ENCODE peak calls at places on chromosome 15, in six cellular contexts. K, L, P, M, U and V are unnamed samples.

GRCh38 chr15:70795311-70795665 is 31.9 kb upstream of the UACA start:
- DNase-seq in K (no peak), P (peak; percentile 92), L (no peak), U (peak; percentile 90), M (no peak), V (no peak)

GRCh38 chr15:101142711-101143110 is 109.1 kb downstream of the CHSY1 start:
- DNase-seq in P (no peak), K (no peak), M (peak; percentile 20), U (no peak), L (no peak), V (no peak)

GRCh38 chr15:50222181-50222580 is 40.2 kb downstream of the SLC27A2 start:
- DNase-seq in U (no peak), P (no peak), K (no peak), L (no peak), M (no peak), V (no peak)

GRCh38 chr15:74415966-74416916 is 17.5 kb downstream of the SEMA7A start:
- DNase-seq in M (no peak), U (no peak), L (no peak), K (no peak), P (no peak), V (no peak)

GRCh38 chr15:75809986-75810750 is 33.1 kb upstream of the UBE2Q2 start:
- DNase-seq in M (no peak), L (peak; percentile 81), U (peak; percentile 57), K (no peak), P (no peak), V (no peak)

GRCh38 chr15:50128266-50128665 is 9.2 kb upstream of the ATP8B4 start:
- DNase-seq in P (no peak), U (no peak), M (peak; percentile 74), K (no peak), L (peak; percentile 27), V (peak; percentile 75)

GRCh38 chr15:40584191-40584590 is 9.9 kb upstream of the KNL1 start:
- DNase-seq in M (no peak), L (no peak), U (no peak), P (no peak), K (no peak), V (no peak)

GRCh38 chr15:32717290-32718081 is at the start of gene GREM1:
- DNase-seq in P (no peak), M (no peak), K (no peak), L (peak; percentile 79), U (no peak), V (peak; percentile 73)

GRCh38 chr15:57747206-57747605 is 40.7 kb downstream of the POLR2M start:
- DNase-seq in U (no peak), P (peak; percentile 11), L (peak; percentile 22), K (no peak), M (peak; percentile 56), V (no peak)

GRCh38 chr15:76147906-76148553 is 88.2 kb downstream of the TMEM266 start:
- DNase-seq in K (peak; percentile 48), P (peak; percentile 47), L (peak; percentile 76), U (peak; percentile 79), M (no peak), V (no peak)

GRCh38 chr15:80153900-80154299 is 1.1 kb downstream of the FAH start:
- DNase-seq in M (no peak), L (no peak), K (no peak), P (no peak), U (no peak), V (no peak)

GRCh38 chr15:96629501-96629900 is 299.0 kb downstream of the NR2F2 start:
- DNase-seq in M (no peak), U (no peak), P (no peak), L (no peak), K (no peak), V (no peak)

GRCh38 chr15:79091204-79091867 is 756 bp upstream of the RASGRF1 start:
- DNase-seq in M (no peak), U (no peak), L (peak; percentile 66), P (no peak), K (no peak), V (peak; percentile 68)

GRCh38 chr15:56371495-56372147 is 6.4 kb downstream of the TEX9 start:
- DNase-seq in U (peak; percentile 30), L (peak; percentile 6), M (no peak), P (no peak), K (no peak), V (no peak)

GRCh38 chr15:85333132-85333831 is 47.1 kb upstream of the AKAP13 start:
- DNase-seq in L (no peak), U (no peak), P (peak; percentile 86), M (no peak), K (no peak), V (no peak)

GRCh38 chr15:37550360-37551024 is 383.9 kb upstream of the TMCO5A start:
- DNase-seq in L (peak; percentile 12), U (no peak), P (no peak), K (no peak), M (peak; percentile 38), V (no peak)

GRCh38 chr15:80579611-80580010 is 115.5 kb upstream of the ABHD17C start:
- DNase-seq in P (no peak), U (no peak), K (no peak), L (no peak), M (no peak), V (no peak)

GRCh38 chr15:48331796-48332641 is 790 bp downstream of the DUT start:
- DNase-seq in M (peak; percentile 62), K (peak; percentile 62), P (peak; percentile 79), L (peak; percentile 80), U (peak; percentile 58), V (peak; percentile 83)

GRCh38 chr15:100687532-100688215 is 85.3 kb downstream of the ASB7 start:
- DNase-seq in L (no peak), K (no peak), M (no peak), U (peak; percentile 95), P (peak; percentile 55), V (no peak)

GRCh38 chr15:22262613-22263020 is 182.3 kb downstream of the OR4M2 start:
- DNase-seq in U (no peak), K (peak; percentile 33), L (no peak), P (no peak), M (peak; percentile 80), V (no peak)

GRCh38 chr15:55319537-55320325 is 709 bp downstream of the PIGB start:
- DNase-seq in K (no peak), P (peak; percentile 7), M (no peak), L (no peak), U (peak; percentile 28), V (no peak)

DNA sequence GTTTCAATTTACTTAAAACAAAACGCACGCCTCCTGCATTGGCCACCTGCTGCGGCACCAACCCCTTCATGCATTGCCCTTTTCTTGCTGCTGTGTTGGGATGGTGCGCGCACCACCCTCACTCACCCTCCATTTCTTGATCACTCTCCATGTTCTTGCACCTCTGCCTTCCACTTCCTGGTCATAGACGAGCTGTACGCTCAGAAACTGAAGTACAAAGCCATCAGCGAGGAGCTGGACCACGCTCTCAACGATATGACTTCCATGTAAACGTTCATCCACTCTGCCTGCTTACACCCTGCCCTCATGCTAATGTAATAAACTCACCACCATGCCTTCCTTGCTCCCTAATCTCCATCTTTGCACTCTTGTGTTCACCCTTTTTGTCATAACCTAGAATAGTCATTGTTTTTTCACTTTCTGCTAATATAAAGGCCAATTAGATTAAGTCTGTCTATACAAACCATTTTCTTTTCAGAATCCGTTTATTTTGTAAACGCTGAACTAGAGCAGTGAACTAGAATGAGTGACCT is 21.4 kb downstream of the TPM1 start:
- DNase-seq in K (no peak), M (no peak), U (no peak), P (peak; percentile 6), L (no peak), V (no peak)
- H3K36me3 ChIP-seq in K (peaks cover 26% of the 10 kb centered on the region), M (peaks cover 98% of the 10 kb centered on the region), U (peaks cover 47% of the 10 kb centered on the region), P (peaks cover 100% of the 10 kb centered on the region), L (peaks cover 78% of the 10 kb centered on the region), V (peaks cover 87% of the 10 kb centered on the region)

GRCh38 chr15:38782156-38782555 is 217.5 kb upstream of the RASGRP1 start:
- DNase-seq in L (no peak), M (no peak), P (no peak), K (no peak), U (no peak), V (no peak)

DNA sequence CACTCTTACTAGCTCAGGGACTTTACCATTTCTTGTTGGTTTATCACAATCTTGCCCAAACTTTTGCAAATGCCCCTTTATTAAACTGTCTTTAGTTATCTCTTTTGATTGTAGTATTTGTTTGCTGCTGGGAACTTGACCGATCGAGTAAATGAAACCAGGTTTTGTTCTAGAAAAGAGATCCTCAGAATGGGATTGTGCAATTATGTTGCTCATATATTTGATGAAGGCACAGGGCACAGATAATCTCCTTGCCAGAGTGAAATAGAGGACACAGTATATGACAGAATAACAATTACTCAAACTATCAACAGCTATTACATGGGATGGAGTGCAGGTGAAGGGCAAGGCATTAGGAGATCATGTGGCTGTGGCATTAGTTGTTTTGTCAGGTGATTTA is 216.6 kb upstream of the RASGRP1 start:
- DNase-seq in P (no peak), M (no peak), U (no peak), L (no peak), K (no peak), V (no peak)
- H3K36me3 ChIP-seq in P (no peaks in the 10 kb centered on the region), M (no peaks in the 10 kb centered on the region), U (no peaks in the 10 kb centered on the region), L (no peaks in the 10 kb centered on the region), K (no peaks in the 10 kb centered on the region), V (no peaks in the 10 kb centered on the region)

GRCh38 chr15:41911691-41912345 is 18.0 kb upstream of the SPTBN5 start:
- DNase-seq in U (no peak), P (no peak), M (no peak), L (no peak), K (no peak), V (no peak)

GRCh38 chr15:41914406-41914805 is 20.6 kb upstream of the SPTBN5 start:
- DNase-seq in P (no peak), U (no peak), L (no peak), K (no peak), M (no peak), V (no peak)

GRCh38 chr15:41908681-41909461 is 15.0 kb upstream of the SPTBN5 start:
- DNase-seq in P (no peak), L (no peak), U (no peak), K (no peak), M (no peak), V (no peak)

GRCh38 chr15:41915203-41915994 is 21.5 kb upstream of the SPTBN5 start:
- DNase-seq in M (no peak), P (no peak), U (no peak), K (no peak), L (no peak), V (no peak)

GRCh38 chr15:41913251-41913650 is 19.4 kb upstream of the SPTBN5 start:
- DNase-seq in P (no peak), L (no peak), U (no peak), K (no peak), M (no peak), V (no peak)
- H3K36me3 ChIP-seq in P (peaks cover 78% of the 10 kb centered on the region), L (peaks cover 10% of the 10 kb centered on the region), U (peaks cover 40% of the 10 kb centered on the region), K (peaks cover 6% of the 10 kb centered on the region), M (peaks cover 46% of the 10 kb centered on the region), V (peaks cover 29% of the 10 kb centered on the region)

GRCh38 chr15:63402498-63403253 is 21.0 kb upstream of the CA12 start:
- DNase-seq in U (peak; percentile 70), P (peak; percentile 77), M (no peak), L (peak; percentile 78), K (no peak), V (no peak)

GRCh38 chr15:63401714-63402497 is 20.3 kb upstream of the CA12 start:
- DNase-seq in K (no peak), M (no peak), L (no peak), P (no peak), U (no peak), V (no peak)

GRCh38 chr15:63403254-63403945 is 21.8 kb upstream of the CA12 start:
- DNase-seq in M (no peak), U (peak; percentile 7), P (no peak), K (no peak), L (no peak), V (no peak)

GRCh38 chr15:63398456-63398855 is 16.8 kb upstream of the CA12 start:
- DNase-seq in K (no peak), L (no peak), U (no peak), M (no peak), P (no peak), V (no peak)

GRCh38 chr15:63401078-63401477 is 19.4 kb upstream of the CA12 start:
- DNase-seq in P (no peak), L (no peak), U (no peak), K (no peak), M (no peak), V (no peak)
- H3K36me3 ChIP-seq in P (no peaks in the 10 kb centered on the region), L (no peaks in the 10 kb centered on the region), U (no peaks in the 10 kb centered on the region), K (no peaks in the 10 kb centered on the region), M (no peaks in the 10 kb centered on the region), V (no peaks in the 10 kb centered on the region)